ENCODE peak calls at places on chromosomes 11 and 22, in four cellular contexts. N is K562, Z is endothelial cell of umbilical vein, J is GM12878. E is an unnamed sample. For H3K4me1, the result is how much of the 10 kb centered on the place peaks cover.

GRCh38 chr11:104337273-104337672 is 173.3 kb upstream of the PDGFD start:
- DNase-seq in Z (no peak), J (no peak), N (no peak), E (no peak)

GRCh38 chr11:12282676-12283075 is 94.7 kb upstream of the PARVA start:
- DNase-seq in J (no peak), N (no peak), Z (no peak), E (no peak)

GRCh38 chr11:45279645-45280044 is 6.5 kb downstream of the SYT13 start:
- DNase-seq in J (no peak), N (no peak), Z (no peak), E (no peak)

GRCh38 chr22:21918466-21919185 is 34.0 kb downstream of the PPM1F start:
- DNase-seq in N (no peak), Z (no peak), J (no peak), E (no peak)

GRCh38 chr11:134573857-134574256 is 161.8 kb upstream of the B3GAT1 start:
- DNase-seq in N (no peak), Z (no peak), J (no peak), E (no peak)

GRCh38 chr11:36196476-36197099 is 92.6 kb downstream of the COMMD9 start:
- DNase-seq in J (no peak), Z (no peak), N (no peak), E (peak)

GRCh38 chr11:73269353-73270088 is 2.6 kb upstream of the P2RY6 start:
- DNase-seq in N (no peak), J (no peak), Z (no peak), E (no peak)

GRCh38 chr22:22037740-22038139 is 55.2 kb upstream of the TOP3B start:
- DNase-seq in Z (peak), N (peak), J (no peak), E (peak)

GRCh38 chr22:38193580-38193979 is 8.2 kb upstream of the MAFF start:
- DNase-seq in J (no peak), Z (no peak), N (peak), E (no peak)

GRCh38 chr22:30221121-30221992 is 25.2 kb downstream of the LIF start:
- DNase-seq in N (no peak), J (peak), Z (no peak), E (no peak)

GRCh38 chr11:56152333-56152732 is 7.8 kb downstream of the OR8K5 start:
- DNase-seq in J (no peak), Z (no peak), N (no peak), E (no peak)

GRCh38 chr11:8317164-8317563 is 53.5 kb upstream of the LMO1 start:
- DNase-seq in Z (no peak), J (no peak), N (no peak), E (peak)

GRCh38 chr22:38462960-38463784 is 4.7 kb upstream of the KDELR3 start:
- DNase-seq in Z (no peak), J (no peak), N (peak), E (no peak)

GRCh38 chr22:29266564-29267461 is 968 bp downstream of the RHBDD3 start:
- DNase-seq in Z (peak), J (no peak), N (peak), E (peak)

GRCh38 chr11:115291391-115291744 is 212.8 kb downstream of the CADM1 start:
- DNase-seq in Z (no peak), J (no peak), N (no peak), E (no peak)

GRCh38 chr11:70141490-70142014 is 61.5 kb upstream of the FADD start:
- DNase-seq in N (no peak), Z (no peak), J (no peak), E (no peak)

GRCh38 chr11:120807414-120808150 is 216.3 kb upstream of the TBCEL start:
- DNase-seq in J (no peak), Z (peak), N (no peak), E (peak)

GRCh38 chr11:77876045-77876444 is 55.1 kb downstream of the AAMDC start:
- DNase-seq in Z (no peak), N (no peak), J (no peak), E (no peak)

GRCh38 chr22:23265389-23265700 is 85.0 kb downstream of the BCR start:
- DNase-seq in N (no peak), Z (no peak), J (no peak), E (no peak)

GRCh38 chr22:23267225-23268043 is 87.1 kb downstream of the BCR start:
- DNase-seq in Z (no peak), J (no peak), N (no peak), E (no peak)

GRCh38 chr22:23264610-23265388 is 84.5 kb downstream of the BCR start:
- DNase-seq in Z (no peak), N (no peak), J (no peak), E (no peak)

GRCh38 chr22:23268139-23268712 is 87.9 kb downstream of the BCR start:
- DNase-seq in N (no peak), J (no peak), Z (no peak), E (no peak)

GRCh38 chr22:23266780-23267179 is 86.5 kb downstream of the BCR start:
- DNase-seq in Z (no peak), N (no peak), J (no peak), E (no peak)
- H3K4me1 ChIP-seq in Z (under half), N (under half), J (under half), E (under half)

GRCh38 chr11:122803716-122804115 is 34.6 kb upstream of the CRTAM start:
- DNase-seq in J (no peak), Z (no peak), N (no peak), E (no peak)
- TF ChIP-seq FOS in J (no peak), Z (no peak), N (no peak), E (no peak)

DNA sequence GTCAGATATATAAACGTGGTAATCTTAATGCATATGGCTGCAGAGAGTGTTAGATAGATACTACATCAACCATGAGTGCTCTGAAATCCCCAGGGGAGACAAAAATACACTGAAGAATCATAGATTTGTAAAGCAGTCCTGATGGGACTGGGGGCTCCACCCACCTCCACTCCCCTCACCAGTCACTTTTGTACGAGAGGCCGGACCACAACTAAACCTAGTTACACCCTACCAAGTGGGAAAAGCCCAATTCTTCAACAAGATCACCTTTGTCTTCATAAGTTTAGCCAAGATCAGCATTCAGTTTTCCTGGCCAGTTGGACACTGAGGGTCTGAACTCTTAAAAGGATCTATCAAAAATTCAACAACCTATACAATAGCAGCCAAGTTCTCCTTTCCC is 1.5 kb downstream of the SF1 start:
- DNase-seq in J (no peak), Z (no peak), N (no peak), E (no peak)
- H3K4me1 ChIP-seq in J (under half), Z (under half), N (under half), E (under half)

GRCh38 chr11:1226226-1226961 is 3.5 kb downstream of the MUC5B start:
- DNase-seq in Z (no peak), N (no peak), J (no peak), E (no peak)

GRCh38 chr11:1228183-1228821 is 5.4 kb downstream of the MUC5B start:
- DNase-seq in N (no peak), Z (no peak), J (no peak), E (no peak)

GRCh38 chr11:1225386-1226225 is 2.7 kb downstream of the MUC5B start:
- DNase-seq in Z (no peak), J (no peak), N (no peak), E (no peak)

GRCh38 chr11:1227551-1228182 is 4.8 kb downstream of the MUC5B start:
- DNase-seq in N (no peak), J (no peak), Z (no peak), E (no peak)

GRCh38 chr11:1226981-1227550 is 4.2 kb downstream of the MUC5B start:
- DNase-seq in N (peak), Z (no peak), J (no peak), E (peak)
- TF ChIP-seq FOS in N (no peak), Z (no peak), J (no peak), E (no peak)

GRCh38 chr22:50248192-50249084 is 2.6 kb downstream of the HDAC10 start:
- DNase-seq in J (no peak), Z (no peak), N (no peak), E (no peak)
- H3K4me1 ChIP-seq in J (under half), Z (under half), N (under half), E (under half)

DNA sequence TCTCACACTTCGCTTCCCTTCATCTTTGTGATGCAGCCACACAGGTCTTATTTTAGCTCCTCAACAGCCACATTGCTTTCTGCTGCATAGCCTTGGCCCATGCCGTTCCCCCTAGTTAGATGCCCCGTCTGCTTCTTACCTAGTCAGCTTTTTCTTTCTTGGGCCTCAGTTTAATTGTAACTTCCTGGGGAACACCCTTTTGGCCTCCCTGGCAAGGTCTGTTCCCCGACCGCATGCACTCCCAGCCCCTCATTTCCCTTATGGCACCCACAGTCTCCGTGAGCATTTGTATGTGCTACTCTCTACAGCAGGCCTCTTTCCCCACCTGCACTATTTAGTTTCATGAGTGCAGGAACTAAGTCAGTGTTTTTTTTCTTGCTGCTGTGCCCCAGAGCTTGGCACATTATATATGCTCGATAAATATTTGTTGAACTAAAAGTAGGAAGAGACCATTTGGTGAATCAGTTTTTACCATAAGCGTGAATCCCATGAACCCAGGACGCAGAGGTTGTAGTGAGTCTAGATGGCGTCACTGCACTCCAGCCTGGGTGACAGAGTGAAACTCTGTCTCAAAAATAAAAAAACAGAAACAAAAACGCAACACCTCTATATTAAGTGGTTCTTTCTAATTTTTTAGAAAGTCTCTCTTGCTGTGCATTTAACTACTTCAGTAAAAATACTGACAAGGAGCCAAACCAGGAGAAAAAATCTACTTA is 38.5 kb downstream of the TNRC6B start:
- DNase-seq in Z (no peak), J (peak), N (no peak), E (no peak)
- TF ChIP-seq FOS in Z (no peak), J (no peak), N (no peak), E (no peak)

GRCh38 chr11:128841461-128842072 is 25.5 kb downstream of the KCNJ1 start:
- DNase-seq in Z (no peak), J (peak), N (no peak), E (no peak)
- H3K4me1 ChIP-seq in Z (under half), J (under half), N (under half), E (under half)

GRCh38 chr11:71311928-71312510 is 59.6 kb upstream of the SHANK2 start:
- DNase-seq in Z (no peak), N (no peak), J (no peak), E (no peak)
- TF ChIP-seq FOS in Z (no peak), N (no peak), J (no peak), E (no peak)

E was measured in IMR-90.